ENCODE peak calls at places on chromosomes 4 and X, in eight cellular contexts. D, X, U, O, L, W, K and B are unnamed samples.

GRCh38 chrX:19544693-19545305 is 29.5 kb upstream of the MAP3K15 start:
- DNase-seq in O (peak), U (peak), W (peak), D (peak), L (no peak), X (peak), K (peak), B (no peak)

GRCh38 chrX:29662759-29663503 is 552.4 kb upstream of the MAGEB2 start:
- DNase-seq in K (peak), W (no peak), U (peak), D (no peak), O (peak), L (no peak), X (no peak), B (no peak)

GRCh38 chr4:143127621-143128020 is 57.1 kb upstream of the USP38 start:
- DNase-seq in U (no peak), O (no peak), L (no peak), K (no peak), X (no peak), W (no peak), D (no peak), B (no peak)

GRCh38 chrX:120697053-120697452 is 67.2 kb upstream of the C1GALT1C1 start:
- DNase-seq in D (no peak), U (no peak), X (peak), O (no peak), L (peak), W (no peak), K (no peak), B (no peak)

GRCh38 chr4:4425119-4425690 is 38.3 kb downstream of the NSG1 start:
- DNase-seq in K (no peak), L (no peak), X (no peak), D (no peak), W (peak), U (no peak), O (peak), B (no peak)

GRCh38 chr4:158775091-158775651 is 6.3 kb downstream of the FNIP2 start:
- DNase-seq in U (no peak), K (no peak), X (no peak), W (no peak), L (no peak), O (peak), D (no peak), B (no peak)

GRCh38 chrX:124540474-124540873 is 194.1 kb downstream of the SH2D1A start:
- DNase-seq in U (no peak), O (no peak), W (no peak), K (no peak), X (no peak), D (no peak), L (no peak), B (no peak)

GRCh38 chr4:153750197-153750817 is 9.5 kb downstream of the RNF175 start:
- DNase-seq in D (peak), K (peak), L (peak), O (peak), U (peak), W (no peak), X (peak), B (no peak)

GRCh38 chrX:350534-351321 is 32.1 kb upstream of the GTPBP6 start:
- DNase-seq in K (no peak), U (no peak), O (no peak), D (no peak), X (no peak), L (no peak), W (no peak), B (no peak)

GRCh38 chr4:169079942-169080827 is 70.1 kb upstream of the CBR4 start:
- DNase-seq in W (peak), L (no peak), U (peak), X (no peak), K (no peak), D (no peak), O (peak), B (peak)

GRCh38 chr4:147731611-147732515 is at the start of gene ARHGAP10:
- DNase-seq in K (peak), X (peak), D (peak), L (peak), O (peak), U (peak), W (peak), B (peak)

GRCh38 chr4:129353490-129353889 is 257.5 kb downstream of the C4orf33 start:
- DNase-seq in U (no peak), O (no peak), L (no peak), K (no peak), D (no peak), W (no peak), X (no peak), B (no peak)

GRCh38 chrX:39677585-39677984 is 420.2 kb downstream of the BCOR start:
- DNase-seq in U (no peak), O (no peak), W (no peak), X (no peak), D (no peak), L (no peak), K (no peak), B (no peak)

GRCh38 chr4:112515278-112516075 is 503 bp downstream of the NEUROG2 start:
- DNase-seq in W (peak), U (peak), D (no peak), X (no peak), L (no peak), K (peak), O (peak), B (peak)

GRCh38 chr4:66489783-66490452 is 819.6 kb upstream of the EPHA5 start:
- DNase-seq in L (no peak), W (no peak), U (no peak), O (peak), K (peak), X (no peak), D (no peak), B (no peak)

GRCh38 chr4:54254915-54255246 is 25.8 kb downstream of the PDGFRA start:
- DNase-seq in D (no peak), W (no peak), U (no peak), X (no peak), K (no peak), O (peak), L (no peak), B (no peak)

GRCh38 chr4:37562592-37562991 is 123.6 kb downstream of the RELL1 start:
- DNase-seq in U (no peak), W (no peak), K (no peak), X (no peak), D (no peak), O (peak), L (no peak), B (no peak)

GRCh38 chr4:84032372-84032771 is 466.7 kb downstream of the NKX6-1 start:
- DNase-seq in K (no peak), L (no peak), X (no peak), U (no peak), D (no peak), W (no peak), O (no peak), B (no peak)

GRCh38 chrX:129984196-129984962 is 1.9 kb downstream of the BCORL1 start:
- DNase-seq in K (peak), D (peak), L (peak), O (no peak), W (peak), U (peak), X (peak), B (peak)

GRCh38 chrX:39559229-39559628 is 538.5 kb downstream of the BCOR start:
- DNase-seq in U (no peak), O (peak), K (no peak), X (no peak), L (no peak), D (no peak), W (no peak), B (no peak)

GRCh38 chr4:27789768-27790167 is 929.1 kb downstream of the STIM2 start:
- DNase-seq in U (no peak), W (no peak), L (no peak), D (no peak), O (no peak), X (no peak), K (no peak), B (no peak)